ENCODE peak calls at places on chromosomes 6 and 20, in ten cellular contexts. One of them, this sample, is unnamed.

GRCh38 chr6:134422426-134423231 is 104.7 kb upstream of the SGK1 start:
- DNase-seq in H9: no peak
- DNase-seq in T follicular helper cell: no peak
- DNase-seq in stimulated activated CD4-positive, alpha-beta T cell treated with anti-CD3 and anti-CD28 coated beads, Interleukin-1b, Interleukin-23, amount 100 ng/mL, for 24 hours: no peak
- DNase-seq in NCI-H1417: no peak
- DNase-seq in Peyer's patch: no peak
- DNase-seq in psoas muscle: no peak
- DNase-seq in left lobe of liver: no peak
- DNase-seq in GM23248: peak
- DNase-seq in germinal center: no peak
- DNase-seq in this sample: no peak

GRCh38 chr6:35590622-35591066 is 77.9 kb upstream of the TULP1 start:
- DNase-seq in H9: no peak
- DNase-seq in T follicular helper cell: no peak
- DNase-seq in stimulated activated CD4-positive, alpha-beta T cell treated with anti-CD3 and anti-CD28 coated beads, Interleukin-1b, Interleukin-23, amount 100 ng/mL, for 24 hours: no peak
- DNase-seq in NCI-H1417: no peak
- DNase-seq in Peyer's patch: no peak
- DNase-seq in psoas muscle: peak
- DNase-seq in left lobe of liver: no peak
- DNase-seq in GM23248: no peak
- DNase-seq in germinal center: no peak
- DNase-seq in this sample: no peak

GRCh38 chr6:34201455-34202098 is 35.1 kb upstream of the HMGA1 start:
- DNase-seq in H9: no peak
- DNase-seq in T follicular helper cell: no peak
- DNase-seq in stimulated activated CD4-positive, alpha-beta T cell treated with anti-CD3 and anti-CD28 coated beads, Interleukin-1b, Interleukin-23, amount 100 ng/mL, for 24 hours: no peak
- DNase-seq in NCI-H1417: no peak
- DNase-seq in Peyer's patch: no peak
- DNase-seq in psoas muscle: no peak
- DNase-seq in left lobe of liver: no peak
- DNase-seq in GM23248: peak
- DNase-seq in germinal center: no peak
- DNase-seq in this sample: no peak

GRCh38 chr20:1422756-1423155 is 29.9 kb upstream of the FKBP1A start:
- DNase-seq in H9: no peak
- DNase-seq in T follicular helper cell: no peak
- DNase-seq in stimulated activated CD4-positive, alpha-beta T cell treated with anti-CD3 and anti-CD28 coated beads, Interleukin-1b, Interleukin-23, amount 100 ng/mL, for 24 hours: no peak
- DNase-seq in NCI-H1417: no peak
- DNase-seq in Peyer's patch: no peak
- DNase-seq in psoas muscle: no peak
- DNase-seq in left lobe of liver: no peak
- DNase-seq in GM23248: no peak
- DNase-seq in germinal center: no peak
- DNase-seq in this sample: no peak

GRCh38 chr6:52141596-52141995 is 44.6 kb upstream of the IL17A start:
- DNase-seq in H9: no peak
- DNase-seq in T follicular helper cell: no peak
- DNase-seq in stimulated activated CD4-positive, alpha-beta T cell treated with anti-CD3 and anti-CD28 coated beads, Interleukin-1b, Interleukin-23, amount 100 ng/mL, for 24 hours: no peak
- DNase-seq in NCI-H1417: no peak
- DNase-seq in Peyer's patch: no peak
- DNase-seq in psoas muscle: no peak
- DNase-seq in left lobe of liver: no peak
- DNase-seq in GM23248: no peak
- DNase-seq in germinal center: no peak
- DNase-seq in this sample: no peak

GRCh38 chr6:139708342-139709199 is 334.1 kb upstream of the CITED2 start:
- DNase-seq in H9: no peak
- DNase-seq in T follicular helper cell: no peak
- DNase-seq in stimulated activated CD4-positive, alpha-beta T cell treated with anti-CD3 and anti-CD28 coated beads, Interleukin-1b, Interleukin-23, amount 100 ng/mL, for 24 hours: no peak
- DNase-seq in NCI-H1417: no peak
- DNase-seq in Peyer's patch: no peak
- DNase-seq in psoas muscle: no peak
- DNase-seq in left lobe of liver: no peak
- DNase-seq in GM23248: peak
- DNase-seq in germinal center: no peak
- DNase-seq in this sample: no peak

GRCh38 chr20:22583773-22584629 is at the start of gene FOXA2:
- DNase-seq in H9: peak
- DNase-seq in T follicular helper cell: no peak
- DNase-seq in stimulated activated CD4-positive, alpha-beta T cell treated with anti-CD3 and anti-CD28 coated beads, Interleukin-1b, Interleukin-23, amount 100 ng/mL, for 24 hours: no peak
- DNase-seq in NCI-H1417: peak
- DNase-seq in Peyer's patch: no peak
- DNase-seq in psoas muscle: no peak
- DNase-seq in left lobe of liver: peak
- DNase-seq in GM23248: no peak
- DNase-seq in germinal center: no peak
- DNase-seq in this sample: no peak

GRCh38 chr6:100209323-100210137 is 215.5 kb upstream of the MCHR2 start:
- DNase-seq in H9: no peak
- DNase-seq in T follicular helper cell: no peak
- DNase-seq in stimulated activated CD4-positive, alpha-beta T cell treated with anti-CD3 and anti-CD28 coated beads, Interleukin-1b, Interleukin-23, amount 100 ng/mL, for 24 hours: no peak
- DNase-seq in NCI-H1417: no peak
- DNase-seq in Peyer's patch: no peak
- DNase-seq in psoas muscle: no peak
- DNase-seq in left lobe of liver: no peak
- DNase-seq in GM23248: peak
- DNase-seq in germinal center: no peak
- DNase-seq in this sample: no peak

GRCh38 chr6:147999001-147999540 is 343.6 kb upstream of the SASH1 start:
- DNase-seq in H9: no peak
- DNase-seq in T follicular helper cell: no peak
- DNase-seq in stimulated activated CD4-positive, alpha-beta T cell treated with anti-CD3 and anti-CD28 coated beads, Interleukin-1b, Interleukin-23, amount 100 ng/mL, for 24 hours: no peak
- DNase-seq in NCI-H1417: no peak
- DNase-seq in Peyer's patch: no peak
- DNase-seq in psoas muscle: no peak
- DNase-seq in left lobe of liver: no peak
- DNase-seq in GM23248: no peak
- DNase-seq in germinal center: no peak
- DNase-seq in this sample: no peak

This sample was measured in T-helper 2 cell.